ENCODE peak calls at places on chromosome 7, in nine cellular contexts. D is SJSA1; N is HuH-7.5; I is germinal center; U is NCI-H2081; M is activated naive CD4-positive, alpha-beta T cell treated with anti-CD3 and anti-CD28 coated beads for 36 hours; G is GF-D8; F is NCI-H1105 treated with DMSO at 0.1 percent for 48 hours; S is RWPE1. C is an unnamed sample.

GRCh38 chr7:107044347-107045194 is at the start of gene PRKAR2B:
- DNase-seq in D (peak), N (peak), I (peak), U (peak), M (peak), G (no peak), F (peak), S (peak), C (peak)

GRCh38 chr7:139618482-139619366 is 95.2 kb downstream of the CLEC2L start:
- DNase-seq in D (peak), N (peak), I (peak), U (peak), M (peak), G (no peak), F (peak), S (peak), C (peak)

GRCh38 chr7:131546583-131547111 is 9.8 kb downstream of the PODXL start:
- DNase-seq in D (no peak), N (peak), I (peak), U (no peak), M (peak), G (no peak), F (no peak), S (no peak), C (peak)

GRCh38 chr7:92695308-92696261 is 105.4 kb upstream of the FAM133B start:
- DNase-seq in D (peak), N (peak), I (no peak), U (no peak), M (no peak), G (no peak), F (no peak), S (no peak), C (no peak)

GRCh38 chr7:138158739-138159528 is 82.7 kb downstream of the AKR1D1 start:
- DNase-seq in D (no peak), N (peak), I (no peak), U (no peak), M (no peak), G (no peak), F (no peak), S (no peak), C (no peak)

GRCh38 chr7:55065079-55065478 is 46.3 kb downstream of the EGFR start:
- DNase-seq in D (peak), N (no peak), I (no peak), U (no peak), M (no peak), G (no peak), F (no peak), S (peak), C (peak)

GRCh38 chr7:485188-486081 is 34.2 kb downstream of the PDGFA start:
- DNase-seq in D (no peak), N (no peak), I (no peak), U (no peak), M (no peak), G (no peak), F (no peak), S (no peak), C (no peak)

GRCh38 chr7:50379082-50379481 is 71.1 kb downstream of the FIGNL1 start:
- DNase-seq in D (no peak), N (no peak), I (no peak), U (peak), M (no peak), G (no peak), F (peak), S (peak), C (no peak)

GRCh38 chr7:74294191-74294998 is 5.2 kb downstream of the CLIP2 start:
- DNase-seq in D (no peak), N (no peak), I (no peak), U (no peak), M (no peak), G (no peak), F (no peak), S (no peak), C (no peak)

GRCh38 chr7:119964640-119965542 is 308.1 kb upstream of the KCND2 start:
- DNase-seq in D (no peak), N (no peak), I (no peak), U (no peak), M (no peak), G (no peak), F (no peak), S (no peak), C (no peak)

GRCh38 chr7:24812313-24812945 is 55.2 kb upstream of the GSDME start:
- DNase-seq in D (peak), N (peak), I (peak), U (peak), M (peak), G (no peak), F (peak), S (peak), C (peak)

GRCh38 chr7:38628630-38629385 is 2.4 kb downstream of the AMPH start:
- DNase-seq in D (no peak), N (no peak), I (no peak), U (no peak), M (no peak), G (no peak), F (no peak), S (no peak), C (no peak)

GRCh38 chr7:904847-905246 is 28.5 kb downstream of the GET4 start:
- DNase-seq in D (peak), N (no peak), I (no peak), U (no peak), M (no peak), G (no peak), F (no peak), S (peak), C (no peak)

GRCh38 chr7:147578196-147578595 is 1012.4 kb upstream of the C7orf33 start:
- DNase-seq in D (no peak), N (no peak), I (no peak), U (no peak), M (no peak), G (no peak), F (no peak), S (no peak), C (no peak)

GRCh38 chr7:76515999-76516443 is 5.7 kb downstream of the UPK3B start:
- DNase-seq in D (no peak), N (peak), I (peak), U (no peak), M (peak), G (no peak), F (no peak), S (peak), C (no peak)

GRCh38 chr7:35727571-35727970 is 32.6 kb upstream of the HERPUD2 start:
- DNase-seq in D (no peak), N (no peak), I (peak), U (no peak), M (peak), G (no peak), F (no peak), S (no peak), C (peak)

GRCh38 chr7:26369519-26370385 is 78.1 kb downstream of the SNX10 start:
- DNase-seq in D (peak), N (peak), I (peak), U (peak), M (peak), G (peak), F (peak), S (peak), C (peak)

GRCh38 chr7:14924398-14924797 is 21.8 kb upstream of the DGKB start:
- DNase-seq in D (no peak), N (no peak), I (no peak), U (no peak), M (no peak), G (no peak), F (peak), S (no peak), C (no peak)

GRCh38 chr7:107233981-107234380 is 65.2 kb downstream of the HBP1 start:
- DNase-seq in D (no peak), N (no peak), I (no peak), U (no peak), M (no peak), G (no peak), F (no peak), S (no peak), C (no peak)

GRCh38 chr7:101948650-101949049 is 131.2 kb downstream of the CUX1 start:
- DNase-seq in D (no peak), N (no peak), I (no peak), U (no peak), M (no peak), G (no peak), F (no peak), S (no peak), C (no peak)

GRCh38 chr7:102967798-102968197 is 55.0 kb downstream of the LRRC17 start:
- DNase-seq in D (no peak), N (no peak), I (no peak), U (no peak), M (no peak), G (no peak), F (no peak), S (no peak), C (no peak)

GRCh38 chr7:39587393-39587792 is 21.2 kb downstream of the YAE1 start:
- DNase-seq in D (peak), N (no peak), I (no peak), U (no peak), M (no peak), G (no peak), F (no peak), S (no peak), C (no peak)

C was measured in MV-4-11.